ENCODE peak calls at places on chromosomes 5 and 9, in four cellular contexts. A is activated T-cell treated with anti-CD3 and anti-CD28 coated beads for 1 hour, D is HEK293T, P is NCI-H460. L is an unnamed sample.

GRCh38 chr5:149397530-149397929 is 18.4 kb upstream of the IL17B start:
- DNase-seq in P (no peak), D (no peak), A (no peak), L (no peak)

GRCh38 chr9:35826071-35826701 is 2.3 kb downstream of the FAM221B start:
- DNase-seq in A (no peak), P (peak; percentile 36), D (peak; percentile 65), L (peak; percentile 71)

GRCh38 chr9:128101690-128102089 is 25.8 kb downstream of the PTGES2 start:
- DNase-seq in D (no peak), A (no peak), P (no peak), L (peak; percentile 37)

GRCh38 chr9:124212381-124213050 is 45.2 kb upstream of the NEK6 start:
- DNase-seq in P (no peak), A (no peak), D (no peak), L (peak; percentile 39)

GRCh38 chr5:131357739-131358561 is 94.1 kb downstream of the CDC42SE2 start:
- DNase-seq in P (no peak), D (no peak), A (no peak), L (no peak)

GRCh38 chr9:69181908-69182353 is 7.9 kb downstream of the TJP2 start:
- DNase-seq in A (no peak), D (no peak), P (no peak), L (no peak)

GRCh38 chr5:60340965-60341471 is 358.9 kb downstream of the DEPDC1B start:
- DNase-seq in P (no peak), A (no peak), D (no peak), L (no peak)

GRCh38 chr5:166722939-166723338 is 1568.5 kb upstream of the WWC1 start:
- DNase-seq in A (no peak), P (peak; percentile 48), D (no peak), L (no peak)